ENCODE peak calls at places on chromosomes 5 and 9, in four cellular contexts. P is prostate gland; K is A172; X is stimulated activated naive CD8-positive, alpha-beta T cell treated with anti-CD3 and anti-CD28 coated beads, Interleukin-15, amount 100 ng/mL, for 72 hours. E is an unnamed sample.

GRCh38 chr5:30959238-30959637 is 234.2 kb upstream of the CDH6 start:
- DNase-seq in K (peak), X (no peak), P (no peak), E (no peak)

GRCh38 chr5:130045334-130045733 is 141.1 kb downstream of the CHSY3 start:
- DNase-seq in X (no peak), K (no peak), P (no peak), E (no peak)

GRCh38 chr9:87610200-87611155 is 112.8 kb downstream of the DAPK1 start:
- DNase-seq in P (no peak), K (no peak), X (no peak), E (no peak)

GRCh38 chr9:121398374-121398773 is 28.3 kb upstream of the STOM start:
- DNase-seq in K (peak), P (peak), X (no peak), E (no peak)

GRCh38 chr5:180111273-180111695 is 39.7 kb upstream of the RNF130 start:
- DNase-seq in K (no peak), X (no peak), P (no peak), E (no peak)

GRCh38 chr9:79980440-79980839 is 408.7 kb downstream of the TLE4 start:
- DNase-seq in X (no peak), P (no peak), K (no peak), E (no peak)

GRCh38 chr5:14399054-14399657 is 182.4 kb upstream of the OTULINL start:
- DNase-seq in P (peak), X (peak), K (peak), E (no peak)

GRCh38 chr5:132816083-132816482 is 3.0 kb downstream of the SOWAHA start:
- DNase-seq in P (no peak), X (no peak), K (no peak), E (no peak)

GRCh38 chr9:101437806-101438232 is 2.2 kb upstream of the ALDOB start:
- DNase-seq in X (no peak), P (no peak), K (no peak), E (peak)

GRCh38 chr9:98563997-98564396 is 144.7 kb downstream of the GABBR2 start:
- DNase-seq in P (no peak), K (no peak), X (no peak), E (peak)